ENCODE peak calls at places on chromosome 7, in six cellular contexts. C is breast epithelium, B is neural progenitor cell, J is GM12878, K is dorsolateral prefrontal cortex, H is NB4. W is an unnamed sample.

GRCh38 chr7:2508327-2509231 is 11.0 kb upstream of the LFNG start:
- DNase-seq in J (no peak), B (peak; percentile 48), H (peak; percentile 93), K (no peak), C (peak; percentile 71), W (peak; percentile 83)

GRCh38 chr7:121562274-121562673 is 166.2 kb upstream of the FAM3C start:
- DNase-seq in J (no peak), C (no peak), H (no peak), B (no peak), K (no peak), W (peak; percentile 63)

GRCh38 chr7:103573479-103574058 is 127.6 kb upstream of the SLC26A5 start:
- DNase-seq in J (no peak), B (peak; percentile 10), H (peak; percentile 52), K (no peak), C (no peak), W (peak; percentile 41)

GRCh38 chr7:45709168-45710034 is 135.2 kb downstream of the ADCY1 start:
- DNase-seq in J (no peak), C (peak; percentile 13), B (no peak), K (peak; percentile 13), H (no peak), W (peak; percentile 59)

GRCh38 chr7:95365151-95365550 is 31.0 kb downstream of the PON3 start:
- DNase-seq in C (no peak), J (no peak), K (no peak), B (no peak), H (no peak), W (no peak)

GRCh38 chr7:108316708-108317107 is 139.5 kb downstream of the NRCAM start:
- DNase-seq in H (no peak), J (no peak), K (no peak), B (no peak), C (no peak), W (no peak)

GRCh38 chr7:23230586-23231195 is 15.9 kb upstream of the GPNMB start:
- DNase-seq in C (no peak), B (no peak), K (peak; percentile 55), H (no peak), J (no peak), W (no peak)

GRCh38 chr7:101104193-101104713 is 19.0 kb downstream of the TRIM56 start:
- DNase-seq in H (no peak), C (no peak), J (no peak), K (no peak), B (no peak), W (no peak)

GRCh38 chr7:133888061-133888930 is 238.8 kb upstream of the LRGUK start:
- DNase-seq in B (no peak), K (no peak), H (no peak), C (no peak), J (no peak), W (no peak)

GRCh38 chr7:33722383-33723096 is 182.8 kb upstream of the BMPER start:
- DNase-seq in C (peak; percentile 18), J (no peak), K (peak; percentile 31), B (peak; percentile 10), H (peak; percentile 31), W (peak; percentile 41)

GRCh38 chr7:134209322-134210015 is 82.3 kb downstream of the LRGUK start:
- DNase-seq in J (no peak), B (no peak), C (no peak), K (no peak), H (no peak), W (no peak)

GRCh38 chr7:140435252-140435895 is 31.5 kb downstream of the RAB19 start:
- DNase-seq in B (no peak), C (no peak), K (no peak), H (no peak), J (no peak), W (no peak)
- H3K4me3 ChIP-seq in B (no peak overlapping the region), C (no peak overlapping the region), K (no peak overlapping the region), H (no peak overlapping the region), J (no peak overlapping the region), W (no peak overlapping the region)

GRCh38 chr7:20778063-20778721 is 8.5 kb downstream of the SP8 start:
- DNase-seq in H (no peak), B (peak; percentile 94), J (no peak), C (no peak), K (no peak), W (no peak)
- TF ChIP-seq CTCF in H (no peak), B (peak; percentile 68), J (peak; percentile 29), C (peak; percentile 67), K (peak; percentile 49), W (peak; percentile 41)

DNA sequence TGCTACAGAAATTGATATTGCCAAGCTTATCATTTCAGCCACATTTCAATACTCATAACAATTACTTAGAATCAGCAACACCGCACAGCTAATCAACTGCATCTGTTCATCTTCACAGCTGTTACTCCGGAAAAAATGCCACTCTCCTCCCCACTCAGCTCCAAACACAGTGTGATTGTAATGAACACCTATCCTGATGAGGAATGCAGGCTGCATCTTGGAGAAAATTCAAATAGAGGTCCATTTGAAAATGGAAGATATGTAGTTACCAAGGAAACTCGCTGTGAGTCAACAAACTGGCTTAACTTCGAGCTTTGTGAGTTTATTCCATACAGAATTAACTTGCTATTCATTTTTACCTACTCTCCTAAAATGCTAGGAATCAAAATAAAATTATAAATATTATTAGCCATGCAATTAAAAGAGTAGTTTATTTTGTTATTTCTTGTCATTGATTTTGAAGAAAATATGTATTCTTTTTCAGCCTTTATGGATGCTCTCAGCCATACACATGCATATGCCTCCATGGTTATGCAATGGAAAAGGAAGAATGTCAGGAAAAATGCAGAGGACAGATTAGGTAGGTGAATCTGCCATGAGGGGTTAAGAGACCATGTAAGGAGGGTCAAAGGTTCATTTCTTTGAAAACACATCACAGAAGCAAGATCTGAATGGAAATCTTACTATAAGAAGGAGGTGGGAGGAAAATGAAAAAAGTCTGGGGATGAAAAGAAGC is 267.2 kb downstream of the POM121L12 start:
- DNase-seq in K (no peak), J (no peak), C (no peak), B (no peak), H (no peak), W (no peak)
- H3K4me3 ChIP-seq in K (no peak overlapping the region), J (no peak overlapping the region), C (no peak overlapping the region), B (no peak overlapping the region), H (no peak overlapping the region), W (no peak overlapping the region)

GRCh38 chr7:154789404-154789803 is 213.5 kb downstream of the PAXIP1 start:
- DNase-seq in J (no peak), B (peak; percentile 71), K (peak; percentile 96), H (peak; percentile 15), C (no peak), W (no peak)
- TF ChIP-seq CTCF in J (no peak), B (peak; percentile 69), K (peak; percentile 74), H (peak; percentile 27), C (no peak), W (no peak)

GRCh38 chr7:27162930-27163775 is 2.2 kb downstream of the HOXA9 start:
- DNase-seq in B (no peak), K (no peak), H (no peak), J (no peak), C (no peak), W (no peak)

GRCh38 chr7:27162548-27162848 is 2.8 kb downstream of the HOXA9 start:
- DNase-seq in K (no peak), H (no peak), C (no peak), B (no peak), J (no peak), W (no peak)

GRCh38 chr7:27160546-27161213 is 4.2 kb upstream of the HOXA7 start:
- DNase-seq in K (peak; percentile 77), H (peak; percentile 96), B (peak; percentile 94), J (peak; percentile 23), C (peak; percentile 87), W (peak; percentile 83)

GRCh38 chr7:27161214-27161720 is 4.1 kb downstream of the HOXA9 start:
- DNase-seq in C (no peak), B (no peak), K (no peak), J (no peak), H (peak; percentile 83), W (no peak)

DNA sequence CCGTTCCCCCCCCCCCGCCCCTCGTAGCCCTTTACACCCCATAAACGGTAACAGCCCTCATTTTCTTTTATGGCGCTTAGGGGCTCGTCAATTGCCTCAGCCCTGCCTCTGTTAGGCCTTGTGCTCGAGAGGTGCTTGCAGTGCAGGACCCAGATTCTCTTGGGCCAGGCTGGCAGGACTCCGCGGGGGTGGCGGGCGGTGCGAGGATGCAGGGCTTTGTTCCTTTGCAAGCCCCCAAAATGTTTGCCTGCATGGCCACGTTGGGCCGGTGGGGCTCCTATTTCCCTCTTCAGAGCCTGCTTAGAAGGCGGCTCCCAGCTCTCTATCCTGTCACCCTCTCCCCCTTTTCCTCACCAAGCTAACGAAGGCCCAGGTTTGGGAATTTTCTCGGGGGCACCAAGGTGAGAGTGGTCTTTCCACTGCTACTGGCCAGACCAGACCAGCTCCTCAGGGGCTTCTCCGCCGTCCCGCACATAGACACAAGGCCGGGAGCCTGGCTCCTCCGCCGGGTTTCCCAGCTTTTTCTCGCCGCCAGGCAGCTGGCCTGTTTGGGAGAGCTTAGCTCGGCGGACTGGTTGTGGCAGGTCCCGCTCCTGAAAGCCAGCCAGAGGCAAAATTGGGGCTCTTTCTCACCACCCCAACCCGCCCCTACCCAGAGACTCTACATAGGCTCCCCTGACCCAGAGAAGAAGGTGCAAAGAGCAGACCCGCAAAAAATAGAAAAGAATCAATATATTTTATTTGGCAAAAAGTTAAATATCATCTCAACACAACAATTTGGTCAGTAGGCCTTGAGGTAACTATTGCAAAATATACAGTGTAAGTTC is 3.4 kb downstream of the HOXA9 start:
- DNase-seq in H (no peak), C (no peak), B (peak; percentile 50), J (no peak), K (no peak), W (no peak)
- H3K4me3 ChIP-seq in H (no peak overlapping the region), C (peak overlapping the region; percentile 57), B (no peak overlapping the region), J (no peak overlapping the region), K (no peak overlapping the region), W (peak overlapping the region; percentile 87)

GRCh38 chr7:151124899-151125399 is 38.7 kb downstream of the AGAP3 start:
- DNase-seq in B (no peak), J (no peak), H (no peak), K (no peak), C (no peak), W (no peak)

GRCh38 chr7:151125459-151125834 is 39.2 kb downstream of the AGAP3 start:
- DNase-seq in C (no peak), B (peak; percentile 93), J (no peak), H (no peak), K (no peak), W (no peak)

GRCh38 chr7:151123485-151124204 is 37.4 kb downstream of the AGAP3 start:
- DNase-seq in C (peak; percentile 74), H (peak; percentile 85), J (no peak), B (peak; percentile 89), K (peak; percentile 78), W (peak; percentile 72)

GRCh38 chr7:151122794-151123484 is 36.7 kb downstream of the AGAP3 start:
- DNase-seq in C (no peak), K (no peak), H (no peak), J (no peak), B (no peak), W (no peak)

DNA sequence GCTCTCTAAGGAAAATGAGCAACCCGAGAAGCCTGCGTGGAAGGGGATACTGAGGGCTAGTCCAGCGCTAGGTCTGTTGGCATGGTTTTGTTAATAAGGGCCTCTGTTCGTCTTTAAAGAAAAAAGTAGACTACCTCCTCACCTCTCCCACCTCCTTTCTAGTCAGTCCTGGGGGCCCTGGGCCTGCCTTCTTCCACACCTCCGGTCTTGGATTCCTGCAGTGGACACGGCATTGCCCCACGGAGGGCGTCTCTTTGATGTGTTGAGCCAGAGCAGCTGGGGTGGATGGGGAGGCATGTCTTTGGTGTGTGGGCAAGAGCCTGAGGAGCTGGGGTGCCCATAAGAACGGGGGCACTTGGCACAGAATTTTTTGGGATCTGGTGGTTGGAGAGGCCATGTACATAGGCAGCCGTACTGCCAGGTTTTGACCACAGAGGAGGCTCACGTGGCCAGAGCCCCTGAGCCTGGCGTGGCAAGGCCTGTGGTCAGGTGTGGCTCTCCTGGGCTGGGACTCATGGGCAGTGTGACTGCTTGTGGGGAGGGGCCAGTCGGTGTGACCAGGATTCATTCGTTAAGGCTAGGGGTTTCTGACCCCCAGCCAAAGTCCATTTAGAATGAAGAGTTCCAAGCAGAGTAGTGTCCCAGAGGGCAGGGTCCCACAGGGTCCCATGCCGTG is 38.1 kb downstream of the AGAP3 start:
- DNase-seq in H (no peak), K (no peak), C (no peak), B (no peak), J (no peak), W (no peak)
- TF ChIP-seq CTCF in H (no peak), K (no peak), C (no peak), B (no peak), J (no peak), W (no peak)